ENCODE peak calls at places on chromosomes 3 and 15, in six cellular contexts. Y is HCT116; N is endothelial cell; S is MCF 10A; O is CD4-positive, alpha-beta T cell; Z is K562. Q is an unnamed sample.
A peak's percentile ranks its signal among the peaks of the same experiment; 100 is the strongest.

GRCh38 chr3:173584834-173585831 is 187.6 kb downstream of the NLGN1 start:
- DNase-seq in Y (no peak), S (no peak), N (peak; percentile 69), O (no peak), Z (no peak), Q (peak; percentile 16)

GRCh38 chr3:188286087-188286513 is 132.1 kb downstream of the LPP start:
- DNase-seq in Y (peak; percentile 66), S (peak; percentile 95), Z (no peak), N (no peak), O (no peak), Q (no peak)

GRCh38 chr3:160319322-160319721 is 79.7 kb downstream of the IFT80 start:
- DNase-seq in O (no peak), S (no peak), Y (no peak), N (no peak), Z (no peak), Q (no peak)

GRCh38 chr3:70358978-70359580 is 46.6 kb upstream of the MDFIC2 start:
- DNase-seq in Y (peak; percentile 0), S (peak; percentile 37), O (no peak), Z (peak; percentile 4), N (peak; percentile 23), Q (no peak)

GRCh38 chr3:14514323-14514720 is 25.8 kb downstream of the GRIP2 start:
- DNase-seq in Y (no peak), S (no peak), O (no peak), Z (no peak), N (no peak), Q (no peak)

GRCh38 chr15:31357148-31357547 is 30.5 kb downstream of the KLF13 start:
- DNase-seq in N (no peak), Z (no peak), Y (no peak), S (no peak), O (no peak), Q (no peak)

GRCh38 chr3:8456118-8456811 is 45.4 kb upstream of the LMCD1 start:
- DNase-seq in O (no peak), Y (no peak), Z (no peak), N (no peak), S (no peak), Q (no peak)

GRCh38 chr3:71754610-71755253 is 1.1 kb downstream of the GPR27 start:
- DNase-seq in Y (no peak), N (no peak), S (no peak), Z (no peak), O (no peak), Q (no peak)

GRCh38 chr15:60469893-60470641 is 8.9 kb downstream of the ICE2 start:
- DNase-seq in O (no peak), S (peak; percentile 46), N (no peak), Y (no peak), Z (no peak), Q (no peak)

GRCh38 chr3:1139071-1139470 is 46.2 kb downstream of the CNTN6 start:
- DNase-seq in Z (no peak), S (no peak), Y (no peak), O (no peak), N (no peak), Q (no peak)

GRCh38 chr3:44048196-44048924 is 193.3 kb upstream of the TOPAZ1 start:
- DNase-seq in S (no peak), Z (no peak), O (no peak), Y (no peak), N (no peak), Q (no peak)

GRCh38 chr3:171801738-171802600 is 8.3 kb downstream of the PLD1 start:
- DNase-seq in N (no peak), S (peak; percentile 85), Y (no peak), O (no peak), Z (no peak), Q (no peak)

GRCh38 chr15:82871577-82872484 is 62.4 kb downstream of the WHAMM start:
- DNase-seq in N (no peak), S (no peak), Z (no peak), Y (no peak), O (no peak), Q (no peak)

GRCh38 chr15:65056868-65057548 is 10.8 kb downstream of the RASL12 start:
- DNase-seq in N (no peak), O (no peak), S (no peak), Z (no peak), Y (peak; percentile 51), Q (no peak)

GRCh38 chr3:15055019-15055557 is 10.0 kb downstream of the MRPS25 start:
- DNase-seq in O (no peak), Z (no peak), S (no peak), N (no peak), Y (no peak), Q (no peak)

GRCh38 chr3:4982773-4983738 is 3.8 kb downstream of the BHLHE40 start:
- DNase-seq in Z (no peak), S (peak; percentile 43), N (no peak), O (no peak), Y (no peak), Q (no peak)

GRCh38 chr3:184380627-184381260 is 890 bp downstream of the CHRD start:
- DNase-seq in S (no peak), Y (no peak), Z (no peak), N (no peak), O (no peak), Q (no peak)

GRCh38 chr3:186025161-186025560 is 83.7 kb downstream of the ETV5 start:
- DNase-seq in N (no peak), Y (no peak), Z (no peak), S (no peak), O (no peak), Q (no peak)

GRCh38 chr3:132405188-132405587 is 12.1 kb upstream of the DNAJC13 start:
- DNase-seq in Y (no peak), O (no peak), Z (no peak), N (no peak), S (no peak), Q (no peak)

GRCh38 chr3:36707623-36708409 is 56.5 kb downstream of the DCLK3 start:
- DNase-seq in N (no peak), O (no peak), Y (peak; percentile 39), S (peak; percentile 76), Z (peak; percentile 72), Q (no peak)

GRCh38 chr3:178352300-178353021 is 183.8 kb upstream of the KCNMB2 start:
- DNase-seq in Z (no peak), O (no peak), N (no peak), Y (no peak), S (peak; percentile 32), Q (no peak)

GRCh38 chr3:160180581-160181216 is 44.5 kb upstream of the C3orf80 start:
- DNase-seq in Z (no peak), N (peak; percentile 13), O (no peak), Y (no peak), S (peak; percentile 6), Q (no peak)

GRCh38 chr3:3984053-3984452 is 184.8 kb downstream of the LRRN1 start:
- DNase-seq in O (no peak), Z (no peak), Y (no peak), N (no peak), S (no peak), Q (no peak)

GRCh38 chr3:159751754-159752153 is 236.9 kb upstream of the IL12A start:
- DNase-seq in S (peak; percentile 26), Y (no peak), O (no peak), Z (no peak), N (no peak), Q (no peak)

GRCh38 chr3:190855151-190855550 is 7.3 kb downstream of the GMNC start:
- DNase-seq in Z (no peak), O (no peak), N (no peak), S (no peak), Y (no peak), Q (no peak)

GRCh38 chr3:33134026-33134625 is 20.3 kb downstream of the CRTAP start:
- DNase-seq in S (no peak), Y (no peak), O (no peak), N (no peak), Z (no peak), Q (no peak)

GRCh38 chr15:96336643-96337353 is 6.3 kb downstream of the NR2F2 start:
- DNase-seq in O (no peak), Y (no peak), Z (no peak), S (peak; percentile 55), N (no peak), Q (no peak)

GRCh38 chr3:193452338-193452737 is 73.8 kb upstream of the ATP13A5 start:
- DNase-seq in N (no peak), O (no peak), Y (no peak), S (peak; percentile 7), Z (no peak), Q (no peak)
- TF ChIP-seq CTCF in N (peak; percentile 66), O (no peak), Y (peak; percentile 28), S (peak; percentile 21), Z (peak; percentile 19), Q (no peak)

GRCh38 chr3:175957427-175957826 is 1098.3 kb downstream of the NAALADL2 start:
- DNase-seq in O (no peak), Y (no peak), S (no peak), Z (no peak), N (no peak), Q (no peak)

GRCh38 chr3:175951047-175951694 is 1092.0 kb downstream of the NAALADL2 start:
- DNase-seq in S (peak; percentile 21), N (no peak), O (no peak), Z (no peak), Y (no peak), Q (no peak)

GRCh38 chr3:175956964-175957363 is 1097.8 kb downstream of the NAALADL2 start:
- DNase-seq in Y (no peak), O (no peak), N (peak; percentile 23), Z (no peak), S (no peak), Q (no peak)
- TF ChIP-seq CTCF in Y (peak; percentile 48), O (no peak), N (no peak), Z (no peak), S (no peak), Q (no peak)

GRCh38 chr3:67595424-67595823 is 59.0 kb downstream of the SUCLG2 start:
- DNase-seq in N (no peak), Y (no peak), Z (no peak), O (no peak), S (no peak), Q (no peak)

GRCh38 chr3:67598814-67599556 is 55.4 kb downstream of the SUCLG2 start:
- DNase-seq in S (no peak), N (no peak), O (no peak), Z (no peak), Y (no peak), Q (no peak)

DNA sequence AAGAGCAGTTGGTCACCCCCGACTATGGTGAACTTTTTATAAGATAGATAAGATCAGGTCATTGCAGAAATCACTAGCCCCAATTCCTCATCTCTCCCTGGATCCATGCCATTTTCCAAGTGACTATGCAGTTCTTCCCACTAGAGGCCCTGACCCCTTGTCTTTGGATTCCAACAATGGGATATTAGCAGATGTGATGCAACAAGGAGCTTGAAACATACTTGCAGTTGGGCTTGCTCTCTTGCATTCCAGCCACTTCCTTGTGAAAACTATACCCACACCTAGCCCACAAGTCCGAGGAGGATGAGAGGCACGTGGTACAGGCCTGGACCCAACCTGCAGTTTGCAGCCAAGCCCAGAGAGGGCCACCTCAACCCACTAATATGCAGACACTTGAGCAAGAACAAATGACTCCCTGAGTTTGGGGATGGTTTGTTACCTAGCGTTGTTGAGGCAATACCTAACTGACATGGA is 60.6 kb downstream of the SUCLG2 start:
- DNase-seq in Z (peak; percentile 8), O (no peak), N (no peak), S (peak; percentile 47), Y (no peak), Q (no peak)
- TF ChIP-seq CTCF in Z (peak; percentile 9), O (no peak), N (no peak), S (peak; percentile 15), Y (peak; percentile 33), Q (no peak)

GRCh38 chr3:30659270-30660127 is 53.1 kb downstream of the TGFBR2 start:
- DNase-seq in O (no peak), S (peak; percentile 69), Z (no peak), Y (peak; percentile 84), N (no peak), Q (no peak)
- TF ChIP-seq CTCF in O (no peak), S (no peak), Z (no peak), Y (no peak), N (no peak), Q (no peak)